ENCODE peak calls at places on chromosome 4, in five cellular contexts. H is fibroblast of the aortic adventitia, V is ovary, E is GM12864, T is brain microvascular endothelial cell. A is an unnamed sample.

GRCh38 chr4:77820836-77821561 is 1.8 kb upstream of the CNOT6L start:
- DNase-seq in V (no peak), H (peak; percentile 56), T (no peak), E (no peak), A (peak; percentile 29)

GRCh38 chr4:6765703-6766102 is 16.8 kb upstream of the KIAA0232 start:
- DNase-seq in H (no peak), V (no peak), E (no peak), T (no peak), A (no peak)

GRCh38 chr4:101824500-101824899 is 34.0 kb downstream of the BANK1 start:
- DNase-seq in E (no peak), V (no peak), T (no peak), H (peak; percentile 9), A (no peak)

GRCh38 chr4:97235516-97235915 is 907.8 kb downstream of the STPG2 start:
- DNase-seq in V (no peak), T (no peak), E (no peak), H (no peak), A (no peak)

GRCh38 chr4:114563536-114564315 is 34.9 kb upstream of the UGT8 start:
- DNase-seq in E (no peak), V (no peak), T (peak; percentile 17), H (no peak), A (no peak)

GRCh38 chr4:82823062-82823461 is 24.5 kb upstream of the SCD5 start:
- DNase-seq in E (no peak), V (no peak), H (no peak), T (peak; percentile 73), A (no peak)

GRCh38 chr4:71607780-71608673 is 175.9 kb downstream of the GC start:
- DNase-seq in E (no peak), H (peak; percentile 16), V (no peak), T (no peak), A (no peak)

GRCh38 chr4:39353478-39354177 is 12.5 kb downstream of the RFC1 start:
- DNase-seq in V (no peak), T (no peak), H (peak; percentile 74), E (peak; percentile 69), A (peak; percentile 93)

GRCh38 chr4:4260185-4260751 is 12.2 kb upstream of the TMEM128 start:
- DNase-seq in T (peak; percentile 35), E (peak; percentile 39), V (no peak), H (peak; percentile 74), A (peak; percentile 79)

GRCh38 chr4:26372525-26373172 is 51.8 kb downstream of the RBPJ start:
- DNase-seq in T (peak; percentile 63), V (no peak), H (peak; percentile 77), E (peak; percentile 72), A (peak; percentile 92)

GRCh38 chr4:106587558-106587957 is 219.0 kb upstream of the GIMD1 start:
- DNase-seq in H (peak; percentile 78), V (no peak), T (peak; percentile 40), E (no peak), A (no peak)

GRCh38 chr4:47562297-47562696 is 77.2 kb downstream of the ATP10D start:
- DNase-seq in H (no peak), T (no peak), E (no peak), V (no peak), A (no peak)

GRCh38 chr4:153042757-153043156 is 106.6 kb downstream of the FHDC1 start:
- DNase-seq in E (no peak), T (no peak), V (no peak), H (no peak), A (no peak)

GRCh38 chr4:86901864-86902263 is 9.6 kb upstream of the C4orf36 start:
- DNase-seq in V (no peak), T (no peak), E (no peak), H (no peak), A (no peak)

GRCh38 chr4:20445933-20446723 is 194.4 kb downstream of the SLIT2 start:
- DNase-seq in H (peak; percentile 55), E (no peak), T (no peak), V (no peak), A (no peak)

GRCh38 chr4:98838977-98839618 is 89.8 kb downstream of the EIF4E start:
- DNase-seq in V (no peak), T (peak; percentile 65), E (no peak), H (peak; percentile 56), A (no peak)

GRCh38 chr4:99574530-99575314 is at the start of gene MTTP:
- DNase-seq in T (no peak), H (no peak), V (no peak), E (no peak), A (peak; percentile 28)

GRCh38 chr4:56026596-56026995 is 77.9 kb downstream of the CEP135 start:
- DNase-seq in T (no peak), E (no peak), V (no peak), H (peak; percentile 25), A (no peak)

GRCh38 chr4:113555868-113556267 is 205.7 kb downstream of the CAMK2D start:
- DNase-seq in V (no peak), T (no peak), E (no peak), H (peak; percentile 89), A (no peak)

GRCh38 chr4:105895609-105896460 is 564 bp downstream of the NPNT start:
- DNase-seq in E (no peak), H (no peak), T (no peak), V (peak; percentile 39), A (peak; percentile 62)

GRCh38 chr4:165580379-165580905 is 201.6 kb downstream of the CPE start:
- DNase-seq in E (no peak), H (peak; percentile 88), V (no peak), T (peak; percentile 85), A (no peak)

GRCh38 chr4:175705407-175705806 is 106.7 kb downstream of the GPM6A start:
- DNase-seq in E (no peak), V (no peak), H (no peak), T (peak; percentile 2), A (no peak)

GRCh38 chr4:152501846-152502536 is 33.9 kb downstream of the FBXW7 start:
- DNase-seq in T (no peak), H (no peak), V (no peak), E (no peak), A (no peak)

GRCh38 chr4:29805245-29805644 is 914.9 kb upstream of the PCDH7 start:
- DNase-seq in H (no peak), T (no peak), E (no peak), V (no peak), A (no peak)

GRCh38 chr4:85842540-85842939 is 367.6 kb downstream of the ARHGAP24 start:
- DNase-seq in E (no peak), T (no peak), H (no peak), V (no peak), A (no peak)

GRCh38 chr4:8639021-8639420 is 46.5 kb downstream of the CPZ start:
- DNase-seq in V (peak; percentile 28), E (no peak), H (no peak), T (no peak), A (no peak)

GRCh38 chr4:105600256-105600655 is 47.8 kb downstream of the ARHGEF38 start:
- DNase-seq in E (no peak), V (no peak), T (no peak), H (no peak), A (no peak)

GRCh38 chr4:87555751-87556619 is 26.8 kb upstream of the SPARCL1 start:
- DNase-seq in V (no peak), H (peak; percentile 85), E (no peak), T (peak; percentile 69), A (no peak)

GRCh38 chr4:83855044-83855443 is 319.1 kb downstream of the GPAT3 start:
- DNase-seq in V (no peak), H (peak; percentile 96), T (peak; percentile 97), E (no peak), A (no peak)

GRCh38 chr4:156053174-156053573 is 99.5 kb upstream of the CTSO start:
- DNase-seq in V (no peak), H (no peak), T (no peak), E (no peak), A (peak; percentile 30)

GRCh38 chr4:4384837-4385236 is 2.1 kb upstream of the NSG1 start:
- DNase-seq in V (no peak), E (no peak), T (no peak), H (no peak), A (no peak)

GRCh38 chr4:183403486-183403885 is 41.0 kb upstream of the CDKN2AIP start:
- DNase-seq in V (no peak), T (no peak), E (no peak), H (no peak), A (no peak)

GRCh38 chr4:21948347-21949072 is at the start of gene KCNIP4:
- DNase-seq in E (no peak), T (peak; percentile 6), H (peak; percentile 21), V (peak; percentile 35), A (peak; percentile 27)
- H3K4me3 ChIP-seq in E (no peak within 1 kb of the TSS), T (peak within 1 kb of the TSS; percentile 60), H (peak within 1 kb of the TSS; percentile 70), V (peak within 1 kb of the TSS; percentile 46), A (peak within 1 kb of the TSS; percentile 55)

DNA sequence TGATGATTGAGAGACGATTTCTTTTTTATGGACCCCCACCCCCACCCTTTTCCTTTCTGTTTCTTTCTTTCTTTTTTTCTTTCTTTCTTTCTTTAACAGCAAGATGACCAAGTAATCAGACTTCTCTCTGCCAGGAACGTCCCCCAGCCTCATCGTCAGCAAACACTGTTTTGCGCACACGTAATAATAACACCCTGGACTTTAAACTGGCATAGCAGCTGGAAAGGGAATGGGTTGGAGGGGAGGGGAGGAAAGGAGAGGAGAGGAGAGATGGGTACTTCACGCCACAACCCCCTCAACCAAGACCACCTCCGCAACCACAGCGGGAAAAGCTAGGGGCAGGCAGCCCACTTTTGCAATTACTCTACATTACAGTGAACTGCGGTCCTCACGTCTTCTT is 1.1 kb downstream of the GABRA2 start:
- DNase-seq in V (no peak), E (no peak), T (no peak), H (no peak), A (no peak)
- H3K4me3 ChIP-seq in V (peak overlapping the region; percentile 20), E (no peak overlapping the region), T (no peak overlapping the region), H (no peak overlapping the region), A (no peak overlapping the region)

GRCh38 chr4:16161866-16162408 is 64.3 kb downstream of the TAPT1 start:
- DNase-seq in E (no peak), T (no peak), V (no peak), H (no peak), A (no peak)

GRCh38 chr4:16160457-16160856 is 65.8 kb downstream of the TAPT1 start:
- DNase-seq in T (no peak), V (no peak), H (no peak), E (no peak), A (no peak)

GRCh38 chr4:16157609-16158503 is 68.4 kb downstream of the TAPT1 start:
- DNase-seq in V (no peak), T (no peak), E (no peak), H (peak; percentile 39), A (no peak)

GRCh38 chr4:16158504-16158852 is 67.8 kb downstream of the TAPT1 start:
- DNase-seq in V (no peak), E (no peak), T (no peak), H (no peak), A (no peak)

DNA sequence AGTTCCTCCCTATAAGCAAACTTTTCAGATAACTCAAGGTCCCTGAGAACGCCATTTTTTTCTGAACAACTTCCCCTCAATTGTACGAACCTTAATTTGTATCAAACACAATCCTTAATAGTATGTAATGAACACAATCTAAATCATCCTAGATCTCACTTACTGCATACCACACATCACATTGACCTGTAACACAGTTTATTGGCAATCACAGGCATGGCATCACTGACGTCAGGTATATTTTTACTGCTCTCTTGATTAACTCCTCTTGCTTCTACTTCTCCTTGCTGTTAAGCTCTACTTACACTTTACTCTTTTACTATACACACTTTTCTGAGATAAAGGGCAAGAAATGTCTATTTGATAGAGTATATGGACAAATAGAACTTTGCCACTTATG is 67.0 kb downstream of the TAPT1 start:
- DNase-seq in V (no peak), H (no peak), E (no peak), T (no peak), A (no peak)
- H3K4me3 ChIP-seq in V (no peak overlapping the region), H (no peak overlapping the region), E (no peak overlapping the region), T (no peak overlapping the region), A (no peak overlapping the region)

GRCh38 chr4:1792158-1792831 is 798 bp upstream of the FGFR3 start:
- DNase-seq in T (no peak), V (no peak), H (no peak), E (no peak), A (no peak)
- H3K4me3 ChIP-seq in T (no peak overlapping the region), V (no peak overlapping the region), H (no peak overlapping the region), E (no peak overlapping the region), A (no peak overlapping the region)

A was measured in MM.1S.